ENCODE peak calls at places on chromosomes 11 and 22, in four cellular contexts. D is BE2C, J is neural crest cell, V is AG09309. C is an unnamed sample.
A peak's percentile ranks its signal among the peaks of the same experiment; 100 is the strongest.

GRCh38 chr11:72308226-72309073 is 64.5 kb upstream of the PHOX2A start:
- DNase-seq in D (peak; percentile 98), J (no peak), V (peak; percentile 48), C (peak; percentile 89)

GRCh38 chr11:62392944-62393628 is 25.7 kb upstream of the SCGB1A1 start:
- DNase-seq in D (no peak), J (no peak), V (no peak), C (no peak)

GRCh38 chr22:21837184-21837979 is 30.1 kb downstream of the MAPK1 start:
- DNase-seq in D (no peak), J (no peak), V (peak; percentile 53), C (no peak)

GRCh38 chr11:69122642-69123431 is 32.9 kb upstream of the SMIM38 start:
- DNase-seq in D (no peak), J (no peak), V (no peak), C (peak; percentile 93)

GRCh38 chr11:128415539-128415938 is 171.8 kb downstream of the ETS1 start:
- DNase-seq in D (no peak), J (no peak), V (no peak), C (no peak)

GRCh38 chr22:42931421-42932196 is 74.5 kb upstream of the ARFGAP3 start:
- DNase-seq in D (no peak), J (no peak), V (no peak), C (no peak)

GRCh38 chr11:6568191-6568918 is 35.1 kb downstream of the RRP8 start:
- DNase-seq in D (peak; percentile 57), J (peak; percentile 1), V (no peak), C (peak; percentile 74)

GRCh38 chr11:134740590-134741342 is 328.7 kb upstream of the B3GAT1 start:
- DNase-seq in D (no peak), J (no peak), V (no peak), C (peak; percentile 4)

GRCh38 chr11:16280256-16280682 is 76.1 kb downstream of the SOX6 start:
- DNase-seq in D (peak; percentile 32), J (no peak), V (no peak), C (no peak)

GRCh38 chr11:3052567-3052966 is 4.7 kb downstream of the CARS1 start:
- DNase-seq in D (no peak), J (no peak), V (no peak), C (no peak)

GRCh38 chr11:110979696-110980095 is 265.8 kb upstream of the POU2AF2 start:
- DNase-seq in D (no peak), J (no peak), V (no peak), C (peak; percentile 32)

GRCh38 chr11:66543263-66544107 is 2.4 kb downstream of the ZDHHC24 start:
- DNase-seq in D (peak; percentile 92), J (peak; percentile 36), V (no peak), C (peak; percentile 45)

GRCh38 chr11:119843760-119844330 is 114.8 kb upstream of the NECTIN1 start:
- DNase-seq in D (peak; percentile 40), J (no peak), V (no peak), C (no peak)

GRCh38 chr11:45650166-45651095 is 15.0 kb downstream of the CHST1 start:
- DNase-seq in D (no peak), J (no peak), V (no peak), C (no peak)

GRCh38 chr11:36233226-36233625 is 56.0 kb downstream of the COMMD9 start:
- DNase-seq in D (no peak), J (no peak), V (no peak), C (no peak)

GRCh38 chr11:1714908-1715885 is 18.2 kb downstream of the KRTAP5-6 start:
- DNase-seq in D (no peak), J (no peak), V (no peak), C (no peak)

GRCh38 chr11:62421996-62422395 is 3.2 kb downstream of the SCGB1A1 start:
- DNase-seq in D (no peak), J (no peak), V (no peak), C (no peak)

GRCh38 chr11:26847977-26848376 is 126.1 kb upstream of the SLC5A12 start:
- DNase-seq in D (no peak), J (no peak), V (no peak), C (no peak)

GRCh38 chr22:26461188-26461810 is 22.3 kb downstream of the HPS4 start:
- DNase-seq in D (peak; percentile 87), J (peak; percentile 80), V (no peak), C (peak; percentile 66)

GRCh38 chr22:17773606-17774205 is 563 bp downstream of the BID start:
- DNase-seq in D (peak; percentile 85), J (peak; percentile 54), V (no peak), C (no peak)

GRCh38 chr11:61124574-61125309 is 22.5 kb downstream of the CD5 start:
- DNase-seq in D (no peak), J (no peak), V (no peak), C (no peak)

GRCh38 chr22:43159484-43160178 is 8.3 kb downstream of the TSPO start:
- DNase-seq in D (peak; percentile 47), J (no peak), V (no peak), C (peak; percentile 23)

GRCh38 chr11:46099973-46100335 is 21.3 kb downstream of the PHF21A start:
- DNase-seq in D (no peak), J (no peak), V (no peak), C (no peak)

GRCh38 chr11:96050435-96051182 is 126.7 kb upstream of the MTMR2 start:
- DNase-seq in D (no peak), J (no peak), V (no peak), C (no peak)

GRCh38 chr22:20566420-20567260 is 59.2 kb downstream of the MED15 start:
- DNase-seq in D (no peak), J (no peak), V (peak; percentile 74), C (peak; percentile 86)

GRCh38 chr11:111944651-111945051 is 7.5 kb downstream of the DIXDC1 start:
- DNase-seq in D (no peak), J (no peak), V (peak; percentile 78), C (no peak)

GRCh38 chr22:27828214-27828587 is 26.6 kb upstream of the MN1 start:
- DNase-seq in D (no peak), J (no peak), V (no peak), C (peak; percentile 46)

GRCh38 chr11:74950374-74950969 is 1.4 kb downstream of the SPCS2 start:
- DNase-seq in D (no peak), J (no peak), V (no peak), C (no peak)

GRCh38 chr22:42069801-42070516 is 653 bp downstream of the NAGA start:
- DNase-seq in D (no peak), J (no peak), V (no peak), C (no peak)

GRCh38 chr11:42085736-42086135 is 626.3 kb upstream of the LRRC4C start:
- DNase-seq in D (no peak), J (no peak), V (no peak), C (peak; percentile 16)

GRCh38 chr22:42808516-42808915 is 48.6 kb downstream of the ARFGAP3 start:
- DNase-seq in D (no peak), J (no peak), V (no peak), C (no peak)

GRCh38 chr22:17836977-17837742 is 62.9 kb upstream of the BID start:
- DNase-seq in D (no peak), J (no peak), V (no peak), C (no peak)

C was measured in adrenal gland.